ENCODE peak calls at places on chromosomes 2 and 18, in four cellular contexts. K, V, O and R are unnamed samples.

GRCh38 chr2:75076088-75076487 is 117.6 kb downstream of the POLE4 start:
- DNase-seq in K (no peak), V (no peak), O (peak; percentile 11), R (no peak)

GRCh38 chr18:76416935-76417334 is 78.1 kb downstream of the ZNF516 start:
- DNase-seq in K (no peak), V (no peak), O (no peak), R (peak; percentile 84)

GRCh38 chr18:25223211-25223610 is 128.8 kb downstream of the ZNF521 start:
- DNase-seq in K (peak; percentile 77), V (no peak), O (no peak), R (no peak)

GRCh38 chr2:165203689-165204559 is at the start of gene SCN3A:
- DNase-seq in K (peak; percentile 13), V (no peak), O (peak; percentile 34), R (peak; percentile 65)

GRCh38 chr2:221969087-221969829 is 329.5 kb downstream of the PAX3 start:
- DNase-seq in K (no peak), V (no peak), O (peak; percentile 8), R (peak; percentile 26)

GRCh38 chr2:230956827-230957755 is 32.0 kb upstream of the GPR55 start:
- DNase-seq in K (peak; percentile 19), V (no peak), O (peak; percentile 29), R (peak; percentile 45)

GRCh38 chr2:166957686-166958085 is 69.4 kb downstream of the XIRP2 start:
- DNase-seq in K (no peak), V (no peak), O (no peak), R (no peak)

GRCh38 chr2:18855027-18855426 is 265.7 kb upstream of the NT5C1B start:
- DNase-seq in K (no peak), V (no peak), O (no peak), R (peak; percentile 32)

GRCh38 chr2:195360242-195360641 is 296.8 kb upstream of the SLC39A10 start:
- DNase-seq in K (no peak), V (no peak), O (no peak), R (no peak)

GRCh38 chr2:42954227-42954962 is 162.0 kb upstream of the HAAO start:
- DNase-seq in K (no peak), V (no peak), O (no peak), R (peak; percentile 59)

GRCh38 chr2:226728996-226729395 is 70.6 kb downstream of the IRS1 start:
- DNase-seq in K (no peak), V (no peak), O (no peak), R (peak; percentile 59)

GRCh38 chr2:219000569-219000960 is 7.3 kb upstream of the CRYBA2 start:
- DNase-seq in K (no peak), V (no peak), O (peak; percentile 68), R (no peak)

GRCh38 chr2:204691911-204692510 is 146.7 kb downstream of the PARD3B start:
- DNase-seq in K (peak; percentile 8), V (peak; percentile 55), O (peak; percentile 64), R (peak; percentile 86)

GRCh38 chr18:21281611-21282010 is 39.6 kb downstream of the GREB1L start:
- DNase-seq in K (no peak), V (no peak), O (no peak), R (no peak)

GRCh38 chr2:189155795-189156194 is 23.8 kb downstream of the COL5A2 start:
- DNase-seq in K (no peak), V (no peak), O (no peak), R (no peak)

GRCh38 chr2:144405313-144405710 is 114.6 kb downstream of the ZEB2 start:
- DNase-seq in K (no peak), V (no peak), O (no peak), R (no peak)

GRCh38 chr2:134625311-134625710 is 93.5 kb downstream of the TMEM163 start:
- DNase-seq in K (no peak), V (no peak), O (no peak), R (no peak)

GRCh38 chr2:5696741-5697521 is 4.7 kb downstream of the SOX11 start:
- DNase-seq in K (no peak), V (no peak), O (no peak), R (no peak)

GRCh38 chr2:205868773-205869333 is 186.6 kb downstream of the NRP2 start:
- DNase-seq in K (no peak), V (peak; percentile 58), O (no peak), R (peak; percentile 22)

GRCh38 chr18:57895182-57895581 is 92.1 kb upstream of the ATP8B1 start:
- DNase-seq in K (no peak), V (no peak), O (no peak), R (no peak)

GRCh38 chr2:198322275-198322674 is 517.9 kb downstream of the PLCL1 start:
- DNase-seq in K (no peak), V (no peak), O (peak; percentile 36), R (no peak)
- TF ChIP-seq CTCF in K (peak; percentile 37), V (no peak), O (peak; percentile 79), R (peak; percentile 9)

DNA sequence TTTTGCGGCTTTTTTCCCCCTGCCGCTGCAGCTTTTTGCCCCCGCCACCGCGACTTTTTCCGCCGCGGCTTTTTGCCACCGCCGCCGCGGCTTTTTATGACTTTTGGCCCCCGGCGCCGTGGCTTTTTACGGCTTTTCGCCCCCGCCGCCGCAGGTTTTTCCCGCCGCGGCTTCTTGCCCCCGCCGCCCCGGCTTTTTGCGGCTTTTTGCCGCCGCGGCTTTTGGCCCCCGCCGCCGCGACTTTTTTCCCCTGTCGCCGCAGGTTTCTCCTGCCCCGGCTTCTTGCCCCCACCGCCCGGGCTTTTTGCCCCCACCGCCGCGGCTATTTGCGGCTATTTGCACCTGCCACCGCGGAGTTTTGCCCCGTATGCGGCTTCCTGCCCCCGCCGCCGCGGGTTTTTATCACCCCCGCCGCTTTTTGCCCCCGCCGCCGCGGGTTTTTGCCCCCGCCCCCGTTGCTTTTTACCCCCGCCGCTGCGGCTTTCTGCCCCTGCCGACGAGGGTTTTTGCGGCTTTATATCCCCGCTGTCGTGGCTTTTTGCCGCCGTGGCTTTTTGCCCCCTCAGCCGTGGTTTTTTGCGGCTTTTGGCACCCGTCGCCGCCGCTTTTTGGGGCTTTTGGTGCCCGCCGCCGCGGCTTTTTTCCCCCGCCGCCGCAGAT is 2750.9 kb downstream of the RPIA start:
- DNase-seq in K (peak; percentile 15), V (no peak), O (peak; percentile 10), R (no peak)
- H3K4me3 ChIP-seq in K (peak overlapping the region; percentile 49), V (peak overlapping the region; percentile 30), O (no peak overlapping the region), R (peak overlapping the region; percentile 32)

GRCh38 chr2:120283649-120284048 is 31.0 kb downstream of the RALB start:
- DNase-seq in K (no peak), V (no peak), O (no peak), R (no peak)
- TF ChIP-seq CTCF in K (peak; percentile 10), V (peak; percentile 10), O (no peak), R (peak; percentile 4)

DNA sequence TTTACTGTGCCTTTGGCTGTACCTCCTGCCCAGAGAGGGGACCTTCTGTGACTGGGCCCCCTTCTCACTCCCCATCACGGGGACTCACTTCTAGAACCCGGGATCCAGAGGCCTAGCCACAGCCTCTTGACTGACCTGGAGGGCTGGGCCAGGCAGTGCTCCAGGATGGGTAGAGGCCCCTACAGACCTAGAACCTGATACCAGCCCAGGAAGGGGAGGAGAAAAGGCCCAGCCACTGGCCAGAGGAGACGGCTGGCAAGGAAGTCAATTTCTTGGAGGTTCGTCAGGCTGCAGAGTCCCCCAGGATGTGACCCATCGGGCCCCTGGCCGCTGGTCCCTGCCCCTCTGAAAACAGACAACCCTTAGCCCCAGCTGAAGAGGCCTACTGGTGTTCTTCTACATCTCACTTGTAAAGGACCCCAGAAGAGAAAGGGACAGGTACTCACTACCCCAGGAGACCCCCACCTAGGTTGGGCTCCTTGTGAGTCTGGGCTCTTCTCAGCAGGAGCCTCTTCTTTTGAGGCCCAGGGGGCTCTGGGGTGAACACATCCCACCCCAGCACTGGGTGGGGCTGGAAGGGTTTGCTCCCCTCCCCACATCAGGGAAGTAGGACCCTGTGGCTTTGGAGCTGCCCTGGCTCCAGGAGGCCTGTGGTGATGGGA is 86.0 kb downstream of the STPG4 start:
- DNase-seq in K (no peak), V (no peak), O (no peak), R (no peak)
- H3K4me3 ChIP-seq in K (no peak overlapping the region), V (no peak overlapping the region), O (no peak overlapping the region), R (no peak overlapping the region)

GRCh38 chr2:38483773-38484501 is 106.9 kb upstream of the ATL2 start:
- DNase-seq in K (no peak), V (no peak), O (no peak), R (no peak)

GRCh38 chr2:38486213-38487026 is 109.3 kb upstream of the ATL2 start:
- DNase-seq in K (no peak), V (no peak), O (no peak), R (no peak)

GRCh38 chr2:38484957-38485356 is 107.9 kb upstream of the ATL2 start:
- DNase-seq in K (no peak), V (no peak), O (no peak), R (no peak)

GRCh38 chr2:38487852-38488251 is 110.8 kb upstream of the ATL2 start:
- DNase-seq in K (no peak), V (no peak), O (no peak), R (no peak)

DNA sequence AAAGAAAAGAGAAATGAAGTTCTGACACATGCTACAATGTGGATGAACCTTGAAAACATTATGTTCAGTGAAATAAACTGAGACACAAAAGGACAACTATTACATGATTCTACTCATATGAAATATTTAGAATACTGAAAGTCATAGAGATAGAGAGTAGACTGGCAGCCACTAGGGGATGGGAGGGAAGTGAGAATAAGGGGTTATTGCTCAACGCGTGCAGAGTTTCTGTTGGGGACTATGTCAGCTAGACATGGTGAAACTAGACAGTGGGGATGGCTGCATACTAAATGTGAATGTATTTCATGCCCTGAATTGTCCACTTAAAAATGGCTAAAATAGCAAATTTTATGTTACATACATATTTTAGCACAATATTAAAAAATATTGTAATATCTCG is 108.7 kb upstream of the ATL2 start:
- DNase-seq in K (no peak), V (no peak), O (no peak), R (no peak)
- TF ChIP-seq CTCF in K (no peak), V (no peak), O (no peak), R (no peak)

DNA sequence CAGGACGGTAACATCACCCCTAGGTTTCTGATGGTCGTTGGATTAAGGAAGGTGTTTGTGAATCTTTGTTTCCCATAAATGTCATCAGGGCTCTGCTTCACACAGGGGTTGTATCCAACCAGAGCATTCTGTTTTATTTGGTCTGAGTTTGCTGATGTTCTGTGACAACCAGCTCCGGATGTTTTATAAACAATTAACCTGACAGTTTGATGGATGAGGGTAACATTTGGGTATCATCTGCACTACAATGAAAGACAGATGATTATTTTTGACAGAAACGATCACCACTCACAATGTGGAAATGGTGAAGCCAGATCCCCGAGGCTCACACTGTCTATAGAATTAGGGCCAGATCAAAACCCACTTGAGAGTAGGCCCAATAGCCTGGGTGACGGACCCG is 107.1 kb downstream of the CDC42EP3 start:
- DNase-seq in K (no peak), V (no peak), O (peak; percentile 66), R (no peak)
- H3K4me3 ChIP-seq in K (peak overlapping the region; percentile 15), V (no peak overlapping the region), O (peak overlapping the region; percentile 2), R (no peak overlapping the region)

GRCh38 chr18:26863122-26863879 is 2.2 kb downstream of the AQP4 start:
- DNase-seq in K (no peak), V (no peak), O (peak; percentile 40), R (no peak)
- TF ChIP-seq CTCF in K (no peak), V (no peak), O (no peak), R (no peak)